ENCODE peak calls at places on chromosomes 7 and 10, in ten cellular contexts. I, L, D, J, O, U, Z, P, R and H are unnamed samples.

GRCh38 chr7:154744226-154744860 is 258.6 kb downstream of the PAXIP1 start:
- DNase-seq in I (no peak), L (no peak), D (no peak), J (no peak), O (peak), U (no peak), Z (no peak), P (no peak), R (peak), H (no peak)

GRCh38 chr10:88800152-88801125 is 2.1 kb upstream of the LIPM start:
- DNase-seq in I (no peak), L (no peak), D (no peak), J (no peak), O (no peak), U (no peak), Z (no peak), P (no peak), R (no peak), H (no peak)

GRCh38 chr7:113404245-113404644 is 285.9 kb upstream of the SMIM30 start:
- DNase-seq in I (no peak), L (no peak), D (no peak), J (no peak), O (peak), U (no peak), Z (no peak), P (no peak), R (peak), H (no peak)

GRCh38 chr7:64313740-64314491 is at the start of gene ZNF736:
- DNase-seq in I (peak), L (peak), D (peak), J (peak), O (peak), U (peak), Z (peak), P (peak), R (peak), H (peak)

GRCh38 chr10:98270026-98270740 is 2.2 kb upstream of the LOXL4 start:
- DNase-seq in I (no peak), L (no peak), D (no peak), J (no peak), O (no peak), U (no peak), Z (no peak), P (no peak), R (no peak), H (no peak)

GRCh38 chr10:71069909-71070666 is 142.3 kb upstream of the UNC5B start:
- DNase-seq in I (no peak), L (no peak), D (no peak), J (no peak), O (no peak), U (no peak), Z (no peak), P (no peak), R (no peak), H (no peak)

GRCh38 chr10:61793760-61794713 is 107.5 kb upstream of the ARID5B start:
- DNase-seq in I (no peak), L (no peak), D (no peak), J (no peak), O (peak), U (no peak), Z (peak), P (no peak), R (no peak), H (no peak)

GRCh38 chr10:128542659-128543058 is 416.4 kb upstream of the MKI67 start:
- DNase-seq in I (no peak), L (no peak), D (no peak), J (no peak), O (no peak), U (no peak), Z (no peak), P (no peak), R (no peak), H (no peak)

GRCh38 chr7:116561697-116562483 is 37.1 kb downstream of the CAV1 start:
- DNase-seq in I (no peak), L (no peak), D (no peak), J (no peak), O (no peak), U (no peak), Z (no peak), P (peak), R (no peak), H (no peak)

GRCh38 chr10:70993051-70993450 is 104.7 kb upstream of the PCBD1 start:
- DNase-seq in I (no peak), L (no peak), D (peak), J (no peak), O (no peak), U (peak), Z (no peak), P (no peak), R (no peak), H (no peak)

GRCh38 chr10:90125966-90126600 is 424.7 kb downstream of the KIF20B start:
- DNase-seq in I (no peak), L (no peak), D (no peak), J (no peak), O (no peak), U (no peak), Z (peak), P (no peak), R (no peak), H (no peak)

GRCh38 chr7:47690902-47691558 is 109.1 kb upstream of the TNS3 start:
- DNase-seq in I (no peak), L (no peak), D (no peak), J (no peak), O (no peak), U (no peak), Z (peak), P (no peak), R (no peak), H (no peak)

DNA sequence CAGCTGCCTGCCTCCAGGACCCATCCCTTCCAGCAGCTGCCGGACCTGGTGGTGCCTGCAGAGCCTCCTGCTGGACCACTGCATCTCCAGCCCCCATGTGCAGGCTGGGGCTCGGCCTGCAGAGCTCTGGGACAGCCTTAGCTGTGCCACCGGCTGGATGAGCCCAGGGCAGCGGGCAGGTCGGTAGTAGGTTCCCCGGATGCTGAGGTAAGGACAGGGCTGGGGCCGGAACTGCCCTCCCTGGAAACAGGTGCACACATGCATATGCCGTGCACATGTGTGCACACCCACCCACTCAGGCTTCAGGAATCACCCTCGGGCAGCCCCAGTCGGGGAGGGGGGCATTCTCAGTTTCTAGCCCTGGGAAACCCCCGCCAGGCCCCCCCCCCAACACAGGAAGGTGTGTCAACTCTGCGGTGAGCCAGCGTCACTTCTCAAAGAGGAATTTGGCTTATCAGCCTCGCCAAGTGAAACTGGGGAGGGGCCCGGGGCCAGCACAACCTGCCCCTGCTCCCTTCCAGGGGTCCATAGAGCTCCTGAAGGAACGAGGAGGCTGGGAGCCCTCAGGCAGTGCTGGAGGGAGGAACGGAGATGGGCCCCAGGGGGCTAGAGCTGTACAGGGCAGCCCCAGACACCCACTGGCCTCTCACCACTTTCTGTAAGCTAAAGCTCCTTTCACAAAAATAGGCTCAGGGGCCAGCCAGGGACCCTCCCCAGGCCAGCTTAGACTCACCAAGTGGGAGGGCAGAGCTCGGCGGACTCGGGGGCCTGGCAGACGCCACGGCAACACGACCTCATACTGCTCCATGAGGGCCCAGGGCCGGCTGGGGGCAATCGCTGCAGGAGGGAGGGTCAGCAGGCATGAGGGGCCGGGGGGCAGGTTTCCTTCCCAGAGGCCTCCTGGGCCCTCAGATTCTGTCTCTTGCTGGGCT is 1.7 kb downstream of the ADAM8 start:
- DNase-seq in I (peak), L (no peak), D (no peak), J (no peak), O (no peak), U (peak), Z (no peak), P (no peak), R (peak), H (peak)
- TF ChIP-seq CTCF in I (no peak), L (no peak), D (no peak), J (no peak), O (peak), U (no peak), Z (no peak), P (no peak), R (no peak), H (no peak)

GRCh38 chr10:48671914-48672595 is 12.6 kb upstream of the WDFY4 start:
- DNase-seq in I (peak), L (no peak), D (no peak), J (no peak), O (no peak), U (peak), Z (no peak), P (no peak), R (peak), H (no peak)
- H3K4me3 ChIP-seq in I (peak), L (no peak), D (no peak), J (no peak), O (no peak), U (no peak), Z (no peak), P (no peak), R (peak), H (peak)

GRCh38 chr10:80443531-80443974 is 10.6 kb upstream of the TSPAN14 start:
- DNase-seq in I (no peak), L (no peak), D (no peak), J (no peak), O (peak), U (no peak), Z (no peak), P (no peak), R (peak), H (no peak)
- TF ChIP-seq CTCF in I (peak), L (peak), D (peak), J (peak), O (peak), U (no peak), Z (peak), P (no peak), R (peak), H (peak)

GRCh38 chr7:119761776-119762175 is 511.2 kb upstream of the KCND2 start:
- DNase-seq in I (no peak), L (no peak), D (no peak), J (no peak), O (no peak), U (no peak), Z (no peak), P (no peak), R (no peak), H (no peak)

DNA sequence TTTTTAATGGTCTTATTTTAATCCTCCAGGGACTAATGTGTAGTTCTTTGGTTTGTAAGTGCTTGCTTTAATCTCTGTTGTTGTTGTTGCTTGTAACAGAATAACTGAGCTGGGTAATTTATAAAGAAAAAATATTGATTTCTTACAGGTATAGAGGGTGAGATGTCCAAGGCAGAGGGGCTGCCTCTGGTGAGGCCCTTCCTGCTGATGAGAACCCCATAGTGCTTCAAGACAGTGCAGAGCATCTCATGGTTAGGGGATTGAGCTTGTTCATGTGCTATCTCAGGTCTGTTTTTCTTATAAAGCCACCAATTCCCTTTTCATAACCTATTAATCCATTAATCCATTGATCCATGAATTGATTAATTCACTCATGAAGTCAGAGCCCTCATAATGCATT is 516.3 kb upstream of the KCND2 start:
- DNase-seq in I (no peak), L (no peak), D (no peak), J (no peak), O (no peak), U (no peak), Z (no peak), P (no peak), R (no peak), H (no peak)
- H3K4me3 ChIP-seq in I (no peak), L (no peak), D (no peak), J (no peak), O (no peak), U (no peak), Z (no peak), P (no peak), R (no peak), H (no peak)

GRCh38 chr7:78095549-78095948 is 297.0 kb downstream of the PHTF2 start:
- DNase-seq in I (no peak), L (no peak), D (no peak), J (no peak), O (no peak), U (no peak), Z (no peak), P (no peak), R (no peak), H (no peak)

GRCh38 chr7:78090616-78091015 is 292.0 kb downstream of the PHTF2 start:
- DNase-seq in I (no peak), L (no peak), D (no peak), J (no peak), O (no peak), U (no peak), Z (no peak), P (no peak), R (no peak), H (no peak)
- TF ChIP-seq CTCF in I (no peak), L (no peak), D (no peak), J (no peak), O (peak), U (no peak), Z (peak), P (no peak), R (no peak), H (no peak)

GRCh38 chr7:5681979-5682546 is 99.4 kb downstream of the RNF216 start:
- DNase-seq in I (no peak), L (no peak), D (no peak), J (no peak), O (no peak), U (no peak), Z (no peak), P (no peak), R (peak), H (no peak)
- H3K4me3 ChIP-seq in I (no peak), L (no peak), D (no peak), J (no peak), O (no peak), U (no peak), Z (no peak), P (no peak), R (peak), H (no peak)

DNA sequence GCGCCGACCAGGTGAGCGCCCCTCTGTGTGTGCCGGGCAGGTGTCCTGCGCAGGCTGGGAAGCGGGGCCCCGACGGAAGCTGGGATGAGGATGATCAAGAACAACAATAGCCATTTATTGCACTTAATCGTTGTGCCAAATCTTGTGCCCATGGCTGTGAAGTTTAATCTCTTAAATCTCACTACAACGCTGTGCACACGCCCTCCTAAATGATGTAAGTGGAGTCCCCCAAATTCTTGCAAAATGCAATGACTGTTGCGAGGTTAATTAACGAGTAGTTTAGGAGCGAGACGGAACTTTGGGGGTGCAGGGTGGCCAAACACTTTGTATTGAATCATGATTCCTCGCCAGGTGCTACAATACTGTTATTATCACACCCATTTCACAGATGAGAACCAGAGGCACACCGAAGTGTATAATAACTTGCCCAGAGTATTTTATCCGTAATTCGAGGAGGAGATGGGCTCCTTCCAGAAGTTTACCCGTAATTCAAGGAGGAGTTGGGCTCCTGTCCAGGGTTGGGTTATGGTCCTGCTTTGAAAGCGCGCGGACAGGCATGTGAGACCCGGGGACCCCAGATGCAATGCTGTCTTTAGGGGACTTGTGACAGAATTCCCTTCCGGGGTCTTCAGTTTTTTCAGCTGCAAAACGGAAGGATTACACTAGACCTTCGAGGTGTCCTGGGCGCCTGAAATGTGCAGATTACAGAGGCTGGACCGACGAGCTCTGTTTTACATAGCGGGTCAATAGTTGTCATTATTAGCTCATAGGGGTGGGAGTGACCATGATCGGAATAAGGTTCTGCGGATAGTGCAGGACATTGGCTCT is 1.0 kb downstream of the FFAR4 start:
- DNase-seq in I (no peak), L (no peak), D (no peak), J (no peak), O (no peak), U (no peak), Z (no peak), P (no peak), R (no peak), H (no peak)
- TF ChIP-seq CTCF in I (no peak), L (no peak), D (no peak), J (no peak), O (no peak), U (no peak), Z (no peak), P (no peak), R (no peak), H (no peak)

GRCh38 chr10:79403441-79404230 is 41.8 kb downstream of the ZCCHC24 start:
- DNase-seq in I (no peak), L (peak), D (peak), J (peak), O (no peak), U (peak), Z (no peak), P (no peak), R (no peak), H (no peak)

GRCh38 chr10:79404231-79404609 is 41.2 kb downstream of the ZCCHC24 start:
- DNase-seq in I (no peak), L (peak), D (peak), J (peak), O (no peak), U (peak), Z (peak), P (no peak), R (no peak), H (no peak)

GRCh38 chr10:79402625-79402946 is 42.8 kb downstream of the ZCCHC24 start:
- DNase-seq in I (no peak), L (peak), D (no peak), J (no peak), O (no peak), U (no peak), Z (no peak), P (no peak), R (no peak), H (no peak)

GRCh38 chr10:79401015-79401921 is 44.2 kb downstream of the ZCCHC24 start:
- DNase-seq in I (no peak), L (peak), D (no peak), J (peak), O (peak), U (peak), Z (no peak), P (no peak), R (no peak), H (no peak)

DNA sequence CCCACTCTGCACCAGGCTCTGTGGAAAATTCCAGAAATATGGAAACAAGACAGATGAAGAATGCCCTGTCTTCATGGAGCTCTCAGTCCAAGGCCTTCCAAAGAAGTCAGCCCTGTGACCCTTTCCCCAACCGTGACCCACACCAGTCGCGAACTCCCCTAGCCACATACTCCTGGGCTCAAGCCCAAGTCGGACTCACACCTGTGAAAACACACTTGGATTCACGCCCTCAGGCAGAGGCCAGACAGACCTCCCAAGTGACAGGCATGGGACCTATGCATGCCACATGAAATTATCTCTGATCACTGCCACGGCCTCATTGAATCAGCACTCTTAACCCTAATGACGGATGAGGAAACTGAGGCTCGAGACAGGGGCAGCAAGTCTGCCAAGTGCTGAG is 42.5 kb downstream of the ZCCHC24 start:
- DNase-seq in I (no peak), L (peak), D (peak), J (no peak), O (no peak), U (peak), Z (no peak), P (no peak), R (no peak), H (no peak)
- H3K4me3 ChIP-seq in I (no peak), L (peak), D (peak), J (peak), O (no peak), U (no peak), Z (no peak), P (no peak), R (no peak), H (no peak)

DNA sequence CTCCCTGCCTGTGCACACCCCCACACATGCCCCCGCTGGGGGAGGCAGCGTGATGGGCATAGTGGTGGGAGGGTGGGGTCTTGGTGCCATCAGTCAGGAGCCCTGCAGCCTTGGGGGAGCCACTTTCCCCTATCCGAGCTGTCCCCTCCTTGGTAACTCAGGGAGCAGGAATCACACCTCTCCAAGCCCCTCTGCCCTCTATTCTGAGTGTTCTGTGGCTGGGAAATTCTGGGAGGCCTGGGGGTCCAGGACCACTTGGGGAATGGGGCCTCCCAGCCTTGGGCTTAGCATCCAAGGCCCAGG is 11.3 kb downstream of the DPYSL4 start:
- DNase-seq in I (no peak), L (no peak), D (no peak), J (no peak), O (peak), U (no peak), Z (no peak), P (no peak), R (no peak), H (no peak)
- TF ChIP-seq CTCF in I (no peak), L (no peak), D (no peak), J (no peak), O (no peak), U (no peak), Z (no peak), P (no peak), R (no peak), H (no peak)